ENCODE peak calls at places on chromosome 4, in nine cellular contexts. J is foreskin fibroblast, N is fibroblast of mammary gland, S is H9, G is mucosa of descending colon, Q is AG10803, A is endothelial cell, C is natural killer cell, D is HFF-Myc. E is an unnamed sample.

GRCh38 chr4:171880136-171880535 is 66.9 kb downstream of the GALNTL6 start:
- DNase-seq in J (peak), N (peak), S (no peak), G (no peak), Q (peak), A (no peak), C (no peak), D (peak), E (no peak)

GRCh38 chr4:36944227-36944626 is 300.3 kb upstream of the NWD2 start:
- DNase-seq in J (no peak), N (no peak), S (no peak), G (no peak), Q (no peak), A (no peak), C (no peak), D (no peak), E (no peak)

GRCh38 chr4:133969202-133969873 is 232.3 kb downstream of the PABPC4L start:
- DNase-seq in J (peak), N (peak), S (no peak), G (no peak), Q (peak), A (no peak), C (no peak), D (peak), E (peak)

GRCh38 chr4:53465291-53465690 is 87.8 kb downstream of the FIP1L1 start:
- DNase-seq in J (no peak), N (no peak), S (no peak), G (no peak), Q (no peak), A (no peak), C (no peak), D (no peak), E (peak)

GRCh38 chr4:138696058-138696457 is 319.5 kb upstream of the NOCT start:
- DNase-seq in J (no peak), N (no peak), S (no peak), G (no peak), Q (no peak), A (no peak), C (no peak), D (no peak), E (no peak)

GRCh38 chr4:135277116-135277979 is 1075.8 kb upstream of the PABPC4L start:
- DNase-seq in J (no peak), N (no peak), S (no peak), G (no peak), Q (no peak), A (no peak), C (no peak), D (no peak), E (peak)

GRCh38 chr4:84917869-84918600 is 48.5 kb downstream of the WDFY3 start:
- DNase-seq in J (no peak), N (no peak), S (no peak), G (no peak), Q (no peak), A (no peak), C (no peak), D (no peak), E (peak)

GRCh38 chr4:172007889-172008288 is 194.7 kb downstream of the GALNTL6 start:
- DNase-seq in J (no peak), N (no peak), S (no peak), G (no peak), Q (no peak), A (no peak), C (no peak), D (no peak), E (no peak)

GRCh38 chr4:38190717-38191178 is 230.6 kb downstream of the PTTG2 start:
- DNase-seq in J (peak), N (peak), S (no peak), G (no peak), Q (peak), A (no peak), C (no peak), D (peak), E (peak)

GRCh38 chr4:60805500-60806313 is 394.4 kb upstream of the ADGRL3 start:
- DNase-seq in J (peak), N (peak), S (no peak), G (peak), Q (peak), A (peak), C (no peak), D (peak), E (peak)

GRCh38 chr4:150297861-150298474 is 219.7 kb downstream of the DCLK2 start:
- DNase-seq in J (peak), N (peak), S (no peak), G (peak), Q (peak), A (peak), C (no peak), D (no peak), E (peak)

GRCh38 chr4:87853108-87853507 is 20.3 kb downstream of the MEPE start:
- DNase-seq in J (no peak), N (peak), S (no peak), G (peak), Q (peak), A (no peak), C (no peak), D (no peak), E (peak)

GRCh38 chr4:79201976-79202375 is 123.9 kb downstream of the NAA11 start:
- DNase-seq in J (no peak), N (no peak), S (no peak), G (no peak), Q (no peak), A (no peak), C (no peak), D (no peak), E (no peak)

DNA sequence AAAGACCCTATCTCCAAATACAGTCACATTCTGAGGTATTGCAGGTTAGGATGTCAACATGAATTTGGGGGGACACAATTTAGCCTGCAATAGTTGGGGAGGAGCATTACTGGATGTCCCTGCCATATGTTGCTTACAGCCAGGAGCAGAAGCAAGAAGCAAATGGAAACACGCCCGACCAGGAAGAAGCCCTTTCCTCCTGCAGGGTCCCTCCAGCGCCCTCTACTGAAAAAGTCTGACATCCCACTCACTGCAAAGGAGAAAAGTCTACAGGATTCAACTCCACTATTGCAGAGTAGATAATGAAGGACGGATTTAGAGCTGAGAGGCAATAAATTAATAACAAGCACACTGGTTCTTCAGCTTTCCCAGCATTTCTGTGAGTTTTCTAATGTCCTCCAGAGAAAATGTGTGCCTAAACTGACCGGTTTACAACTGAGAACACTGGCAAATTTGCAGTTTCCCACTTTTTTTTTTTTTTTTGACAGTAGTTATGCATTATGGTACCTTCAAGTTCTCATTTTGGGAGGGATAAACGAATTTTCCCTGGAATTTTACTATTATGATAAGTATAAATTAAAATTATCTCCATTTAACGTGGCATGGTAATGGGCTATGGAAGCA is 31.7 kb downstream of the COQ2 start:
- DNase-seq in J (peak), N (peak), S (peak), G (peak), Q (peak), A (peak), C (peak), D (no peak), E (peak)
- TF ChIP-seq CTCF in J (peak), N (peak), S (peak), G (peak), Q (peak), A (peak), C (peak), D (peak), E (peak)

DNA sequence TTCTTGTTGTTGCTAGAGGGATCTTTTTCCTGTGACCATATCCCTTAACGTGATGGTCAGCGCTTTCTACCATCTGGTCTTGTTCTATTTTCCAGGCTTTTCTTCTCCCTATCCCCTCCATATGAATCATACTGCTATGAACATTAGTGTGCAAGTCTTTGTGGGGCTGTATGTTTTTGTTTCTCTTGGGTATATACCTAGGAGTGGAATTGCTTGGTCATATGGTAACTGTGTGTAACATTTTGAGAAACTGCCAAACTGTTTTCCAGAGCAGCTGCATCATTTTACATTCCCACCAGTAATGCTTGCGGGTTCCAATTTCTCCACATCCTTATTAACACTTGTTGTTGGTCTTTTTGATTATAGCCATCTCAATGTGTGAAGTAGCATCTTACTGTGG is 121.4 kb downstream of the SPRY1 start:
- DNase-seq in J (no peak), N (peak), S (no peak), G (no peak), Q (no peak), A (no peak), C (no peak), D (no peak), E (peak)
- TF ChIP-seq CTCF in J (no peak), N (no peak), S (no peak), G (no peak), Q (no peak), A (no peak), C (no peak), D (no peak), E (no peak)

GRCh38 chr4:140012688-140013087 is 141.3 kb downstream of the MAML3 start:
- DNase-seq in J (peak), N (peak), S (peak), G (peak), Q (peak), A (peak), C (no peak), D (peak), E (peak)
- TF ChIP-seq CTCF in J (peak), N (peak), S (peak), G (peak), Q (peak), A (peak), C (peak), D (peak), E (peak)

DNA sequence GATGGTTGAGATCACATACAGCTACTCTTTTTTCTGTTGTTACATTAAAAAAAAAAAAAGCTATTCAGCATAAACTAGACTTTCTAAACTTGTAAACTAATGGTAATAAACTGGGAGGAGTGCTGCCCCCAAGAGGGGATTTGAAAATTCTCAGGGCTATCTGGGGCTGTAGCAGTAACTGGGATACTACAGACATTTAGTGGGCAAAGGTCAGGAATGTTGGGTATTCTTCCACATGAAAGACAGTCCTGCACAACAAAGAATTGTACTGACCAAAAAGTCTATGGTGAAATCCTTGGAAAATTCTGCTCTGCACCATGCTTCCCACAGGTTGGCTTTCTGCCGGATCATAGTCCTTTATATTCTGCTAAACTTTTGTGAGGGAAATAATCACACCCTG is 232.6 kb upstream of the BOD1L1 start:
- DNase-seq in J (no peak), N (no peak), S (no peak), G (no peak), Q (peak), A (no peak), C (no peak), D (no peak), E (peak)
- TF ChIP-seq CTCF in J (peak), N (no peak), S (peak), G (no peak), Q (no peak), A (no peak), C (no peak), D (peak), E (peak)

GRCh38 chr4:147019061-147019460 is 73.4 kb upstream of the TTC29 start:
- DNase-seq in J (peak), N (peak), S (peak), G (peak), Q (peak), A (peak), C (no peak), D (peak), E (peak)
- TF ChIP-seq CTCF in J (peak), N (peak), S (peak), G (no peak), Q (peak), A (peak), C (no peak), D (peak), E (peak)

DNA sequence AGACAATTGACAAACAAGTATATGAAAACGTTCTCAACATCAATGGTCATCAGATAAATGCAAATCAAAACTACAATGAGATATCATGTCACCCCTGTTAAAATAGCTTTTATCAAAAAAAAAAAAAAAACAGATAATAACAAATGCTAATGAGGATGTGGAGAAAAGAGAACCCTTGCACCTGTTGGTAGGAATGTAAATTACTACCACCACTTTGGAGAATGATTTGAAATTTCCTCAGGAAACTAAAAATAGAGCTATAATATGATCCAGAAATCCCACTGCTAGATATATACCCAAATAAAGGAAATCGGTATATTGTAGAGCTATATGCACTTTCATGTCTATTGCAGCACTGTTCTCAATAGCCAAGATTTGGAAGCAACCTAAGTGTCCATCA is 470.6 kb upstream of the FSTL5 start:
- DNase-seq in J (no peak), N (no peak), S (no peak), G (no peak), Q (no peak), A (no peak), C (no peak), D (no peak), E (no peak)
- TF ChIP-seq CTCF in J (no peak), N (no peak), S (peak), G (no peak), Q (no peak), A (peak), C (no peak), D (no peak), E (no peak)

GRCh38 chr4:47312170-47312569 is 151.3 kb downstream of the COMMD8 start:
- DNase-seq in J (no peak), N (no peak), S (no peak), G (no peak), Q (no peak), A (no peak), C (no peak), D (no peak), E (peak)

GRCh38 chr4:47315346-47315745 is 148.2 kb downstream of the COMMD8 start:
- DNase-seq in J (peak), N (peak), S (no peak), G (no peak), Q (peak), A (no peak), C (no peak), D (peak), E (peak)

GRCh38 chr4:47313396-47313795 is 150.1 kb downstream of the COMMD8 start:
- DNase-seq in J (no peak), N (no peak), S (no peak), G (no peak), Q (no peak), A (no peak), C (no peak), D (no peak), E (no peak)
- TF ChIP-seq CTCF in J (no peak), N (no peak), S (no peak), G (no peak), Q (no peak), A (no peak), C (no peak), D (no peak), E (no peak)

GRCh38 chr4:167020410-167020809 is 213.9 kb downstream of the SPOCK3 start:
- DNase-seq in J (no peak), N (no peak), S (peak), G (no peak), Q (no peak), A (peak), C (no peak), D (no peak), E (peak)
- TF ChIP-seq CTCF in J (no peak), N (peak), S (peak), G (no peak), Q (no peak), A (no peak), C (no peak), D (peak), E (peak)

GRCh38 chr4:154344686-154345085 is 146.9 kb downstream of the DCHS2 start:
- DNase-seq in J (no peak), N (no peak), S (peak), G (no peak), Q (no peak), A (no peak), C (no peak), D (no peak), E (no peak)

GRCh38 chr4:154349829-154350228 is 141.8 kb downstream of the DCHS2 start:
- DNase-seq in J (no peak), N (no peak), S (no peak), G (peak), Q (peak), A (no peak), C (no peak), D (no peak), E (peak)

GRCh38 chr4:154345359-154345758 is 146.2 kb downstream of the DCHS2 start:
- DNase-seq in J (no peak), N (no peak), S (no peak), G (no peak), Q (no peak), A (no peak), C (no peak), D (no peak), E (no peak)

GRCh38 chr4:154348657-154349056 is 142.9 kb downstream of the DCHS2 start:
- DNase-seq in J (no peak), N (no peak), S (peak), G (no peak), Q (no peak), A (no peak), C (no peak), D (no peak), E (no peak)
- TF ChIP-seq CTCF in J (no peak), N (no peak), S (peak), G (no peak), Q (no peak), A (no peak), C (no peak), D (no peak), E (no peak)

DNA sequence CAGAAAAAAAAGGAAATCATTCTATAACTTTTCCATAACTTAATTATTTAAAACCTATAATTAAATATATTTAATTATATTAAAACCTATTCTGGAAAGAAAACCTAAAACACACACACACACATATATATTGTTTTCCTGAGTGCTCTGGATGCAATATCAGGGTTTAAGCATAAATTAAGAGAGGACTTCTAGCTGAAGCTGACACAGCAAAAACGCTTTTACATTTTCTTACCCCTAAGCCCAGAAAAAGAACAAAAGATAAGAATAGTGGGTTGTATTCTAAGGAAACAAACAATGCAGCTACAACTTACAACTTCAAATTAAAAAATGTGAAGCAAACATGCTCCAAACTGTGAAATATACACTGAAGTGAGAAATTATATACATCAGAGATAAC is 52.3 kb downstream of the TMPRSS11B start:
- DNase-seq in J (no peak), N (no peak), S (no peak), G (no peak), Q (no peak), A (no peak), C (no peak), D (no peak), E (no peak)
- TF ChIP-seq CTCF in J (no peak), N (no peak), S (no peak), G (no peak), Q (no peak), A (no peak), C (no peak), D (no peak), E (no peak)